ENCODE peak calls at places on chromosomes 3 and 15, in seven cellular contexts. A, T, Q, V, C, W and H are unnamed samples.

GRCh38 chr15:79169531-79170123 is 79.0 kb upstream of the RASGRF1 start:
- DNase-seq in W (no peak), A (no peak), C (no peak), V (no peak), Q (no peak), T (no peak), H (peak)

GRCh38 chr3:4507010-4507596 is 14.0 kb downstream of the ITPR1 start:
- DNase-seq in T (no peak), V (no peak), Q (no peak), A (no peak), C (no peak), W (no peak), H (no peak)

GRCh38 chr15:53506370-53506769 is 253.1 kb downstream of the WDR72 start:
- DNase-seq in Q (no peak), A (no peak), V (no peak), C (no peak), T (no peak), W (no peak), H (no peak)

GRCh38 chr15:57196865-57197264 is 179.4 kb upstream of the CGNL1 start:
- DNase-seq in V (no peak), W (no peak), C (no peak), A (no peak), T (no peak), Q (no peak), H (no peak)

GRCh38 chr3:155070932-155071387 is 9.2 kb upstream of the MME start:
- DNase-seq in T (peak), V (no peak), C (no peak), W (no peak), A (peak), Q (no peak), H (no peak)

GRCh38 chr3:172181936-172182708 is 142.7 kb downstream of the FNDC3B start:
- DNase-seq in Q (no peak), C (no peak), T (no peak), V (no peak), W (no peak), A (peak), H (no peak)

GRCh38 chr3:55804170-55805095 is 317.3 kb upstream of the WNT5A start:
- DNase-seq in A (no peak), V (no peak), W (no peak), Q (no peak), T (no peak), C (no peak), H (no peak)

GRCh38 chr15:100373942-100374341 is 32.2 kb upstream of the ADAMTS17 start:
- DNase-seq in T (no peak), C (no peak), A (no peak), Q (no peak), V (no peak), W (no peak), H (no peak)

GRCh38 chr3:141737108-141737507 is 990 bp upstream of the RNF7 start:
- DNase-seq in W (no peak), C (no peak), T (no peak), V (no peak), A (no peak), Q (no peak), H (no peak)

GRCh38 chr3:143751643-143752178 is 96.6 kb downstream of the SLC9A9 start:
- DNase-seq in Q (peak), W (peak), A (no peak), T (no peak), V (no peak), C (no peak), H (no peak)

GRCh38 chr3:164460851-164461250 is 617.4 kb downstream of the SI start:
- DNase-seq in V (no peak), A (no peak), C (no peak), T (no peak), Q (no peak), W (no peak), H (no peak)

GRCh38 chr3:143775401-143775970 is 72.8 kb downstream of the SLC9A9 start:
- DNase-seq in T (peak), C (no peak), V (no peak), W (peak), Q (no peak), A (peak), H (peak)

GRCh38 chr15:40430271-40430805 is 10.4 kb upstream of the BAHD1 start:
- DNase-seq in Q (no peak), W (no peak), T (peak), V (no peak), C (no peak), A (peak), H (no peak)

GRCh38 chr15:96882361-96882760 is 551.9 kb downstream of the NR2F2 start:
- DNase-seq in W (no peak), Q (no peak), A (no peak), T (no peak), V (no peak), C (no peak), H (no peak)

GRCh38 chr3:101791778-101792177 is 12.8 kb downstream of the NXPE3 start:
- DNase-seq in A (no peak), C (no peak), Q (no peak), V (no peak), W (no peak), T (no peak), H (no peak)

GRCh38 chr3:61561374-61562041 is at the start of gene PTPRG:
- DNase-seq in Q (no peak), V (peak), C (peak), T (peak), A (peak), W (peak), H (peak)